ENCODE peak calls at places on chromosomes 4 and X, in eight cellular contexts. P is HCT116, Y is K562, G is GM12878, T is endothelial cell of umbilical vein, Q is H1, A is GM23338, N is HepG2. U is an unnamed sample.

GRCh38 chr4:82779032-82779431 is 19.6 kb downstream of the SCD5 start:
- DNase-seq in P (no peak), Y (no peak), G (no peak), T (no peak), Q (no peak), A (no peak), N (no peak), U (no peak)

GRCh38 chrX:102899940-102900916 is 36.8 kb upstream of the RAB40AL start:
- DNase-seq in P (peak; percentile 27), Y (peak; percentile 41), G (peak; percentile 33), T (peak; percentile 72), Q (peak; percentile 84), A (peak; percentile 64), N (peak; percentile 39), U (peak; percentile 28)

GRCh38 chrX:23820235-23820782 is 37.3 kb downstream of the SAT1 start:
- DNase-seq in P (peak; percentile 36), Y (no peak), G (no peak), T (no peak), Q (no peak), A (no peak), N (no peak), U (no peak)

GRCh38 chrX:14389682-14390081 is 139.7 kb upstream of the GLRA2 start:
- DNase-seq in P (no peak), Y (no peak), G (no peak), T (no peak), Q (no peak), A (no peak), N (no peak), U (no peak)

GRCh38 chr4:174120446-174121142 is 162.9 kb downstream of the FBXO8 start:
- DNase-seq in P (peak; percentile 66), Y (peak; percentile 59), G (no peak), T (peak; percentile 65), Q (no peak), A (peak; percentile 75), N (peak; percentile 62), U (no peak)

GRCh38 chrX:1464282-1465131 is 11.8 kb upstream of the ASMTL start:
- DNase-seq in P (no peak), Y (no peak), G (no peak), T (no peak), Q (peak; percentile 35), A (no peak), N (no peak), U (no peak)

GRCh38 chr4:88062843-88063242 is 55.4 kb downstream of the PKD2 start:
- DNase-seq in P (no peak), Y (no peak), G (no peak), T (no peak), Q (no peak), A (no peak), N (peak; percentile 25), U (no peak)

GRCh38 chrX:9746148-9746880 is 19.3 kb downstream of the GPR143 start:
- DNase-seq in P (no peak), Y (no peak), G (no peak), T (peak; percentile 92), Q (no peak), A (peak; percentile 11), N (no peak), U (peak; percentile 10)

GRCh38 chr4:23153076-23153475 is 460.3 kb downstream of the GBA3 start:
- DNase-seq in P (no peak), Y (no peak), G (no peak), T (no peak), Q (no peak), A (no peak), N (no peak), U (no peak)

DNA sequence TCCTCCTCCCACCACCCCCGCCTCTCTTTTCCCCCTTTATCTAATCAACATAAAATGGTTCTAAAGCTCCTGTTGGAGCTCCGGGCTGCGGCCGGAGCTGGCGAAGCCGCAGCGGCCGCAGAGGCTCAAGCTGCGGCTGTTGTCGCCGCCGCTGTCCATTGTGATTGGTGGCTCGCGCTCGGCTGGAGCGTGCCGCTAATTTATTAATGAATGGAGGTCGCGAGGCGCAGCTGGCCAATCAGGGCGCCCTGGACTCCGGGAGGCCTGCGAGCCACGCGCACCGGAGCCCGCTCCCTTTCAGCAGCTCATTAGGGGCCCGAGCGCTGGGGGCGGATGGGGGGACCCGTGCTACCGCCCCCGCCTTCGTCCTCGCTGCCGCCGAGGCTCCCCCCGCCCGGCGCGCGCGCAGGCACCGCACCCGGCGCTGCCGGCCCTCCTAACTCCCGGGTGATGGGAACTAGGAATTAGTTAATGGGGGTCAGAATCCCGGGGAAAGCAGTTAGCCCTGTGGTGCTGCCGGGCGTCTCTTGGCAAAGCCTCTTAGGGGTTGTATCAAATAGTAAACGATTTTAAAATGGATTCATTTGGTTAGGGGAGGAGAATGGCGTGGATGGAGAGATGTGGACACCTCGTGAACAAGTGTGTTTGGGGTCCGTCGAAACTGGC is 554 bp upstream of the NEUROG2 start:
- DNase-seq in P (no peak), Y (peak; percentile 33), G (no peak), T (no peak), Q (peak; percentile 81), A (peak; percentile 85), N (no peak), U (no peak)
- TF ChIP-seq EZH2 in P (no peak), Y (no peak), G (no peak), T (no peak), Q (no peak), A (peak; percentile 83), N (no peak), U (peak; percentile 89)

DNA sequence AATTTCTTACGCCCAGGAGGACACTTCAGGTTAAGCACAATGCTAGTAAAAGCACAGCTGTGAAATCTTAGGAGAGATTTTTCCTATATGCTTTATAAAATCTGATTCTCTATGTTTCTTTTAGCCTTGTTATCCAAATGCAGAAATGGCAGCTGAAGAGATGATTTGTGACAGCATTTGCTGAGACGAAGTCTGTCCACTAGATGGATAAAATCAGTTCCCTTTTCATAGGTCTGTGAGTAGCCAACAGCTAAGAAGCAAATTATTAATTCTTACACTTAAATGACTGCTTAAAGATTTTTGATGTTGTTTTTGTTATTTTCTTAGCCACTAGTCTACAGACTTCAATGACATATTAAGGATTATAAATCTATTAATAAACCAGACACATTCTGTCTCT is 5.3 kb downstream of the GPM6A start:
- DNase-seq in P (no peak), Y (no peak), G (no peak), T (no peak), Q (no peak), A (no peak), N (no peak), U (no peak)
- TF ChIP-seq POLR2AphosphoS5 in P (no peak), Y (no peak), G (no peak), T (no peak), Q (no peak), A (no peak), N (no peak), U (no peak)

GRCh38 chr4:185716008-185716976 is 95.7 kb downstream of the SORBS2 start:
- DNase-seq in P (no peak), Y (no peak), G (no peak), T (no peak), Q (no peak), A (no peak), N (no peak), U (no peak)
- H3K27ac ChIP-seq in P (no peak overlapping the region), Y (no peak overlapping the region), G (no peak overlapping the region), T (no peak overlapping the region), Q (no peak overlapping the region), A (no peak overlapping the region), N (no peak overlapping the region), U (no peak overlapping the region)

DNA sequence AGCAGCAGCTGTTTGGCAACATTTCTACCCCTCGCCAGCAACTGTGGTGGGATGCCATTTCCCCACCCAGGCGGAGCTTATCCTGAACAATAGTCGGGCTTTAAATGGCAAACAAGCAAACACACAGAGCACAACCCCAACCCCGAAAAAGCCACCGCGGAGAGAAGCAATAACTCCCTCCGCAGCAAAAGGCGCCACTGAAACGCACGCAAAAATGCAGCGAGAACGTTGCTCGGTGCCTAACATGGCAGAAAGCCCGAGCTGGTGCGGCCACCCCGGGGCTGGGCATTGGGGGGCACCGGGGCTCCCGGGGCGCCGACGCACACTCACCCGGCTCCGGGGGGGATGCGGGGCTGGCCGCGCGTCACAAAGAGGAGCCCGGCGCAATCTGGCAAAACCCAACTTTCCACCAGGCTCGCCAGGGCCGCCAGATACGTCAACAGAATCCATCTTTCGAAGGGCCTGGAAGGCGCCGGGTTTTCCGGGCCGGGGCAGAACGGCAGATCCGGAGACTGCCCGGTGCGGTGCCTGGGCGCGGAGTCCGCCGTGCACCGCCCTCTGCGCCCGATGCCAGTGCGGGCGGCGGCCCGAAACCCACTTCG is 818 bp downstream of the RAI2 start:
- DNase-seq in P (no peak), Y (no peak), G (no peak), T (peak; percentile 1), Q (peak; percentile 46), A (peak; percentile 37), N (no peak), U (no peak)
- TF ChIP-seq EZH2 in P (no peak), Y (no peak), G (no peak), T (peak; percentile 46), Q (peak; percentile 55), A (no peak), N (peak; percentile 35), U (peak; percentile 95)

GRCh38 chr4:2497931-2498330 is 29.0 kb downstream of the RNF4 start:
- DNase-seq in P (no peak), Y (no peak), G (peak; percentile 90), T (no peak), Q (no peak), A (no peak), N (no peak), U (no peak)
- TF ChIP-seq POLR2AphosphoS5 in P (no peak), Y (no peak), G (no peak), T (no peak), Q (no peak), A (no peak), N (no peak), U (no peak)

DNA sequence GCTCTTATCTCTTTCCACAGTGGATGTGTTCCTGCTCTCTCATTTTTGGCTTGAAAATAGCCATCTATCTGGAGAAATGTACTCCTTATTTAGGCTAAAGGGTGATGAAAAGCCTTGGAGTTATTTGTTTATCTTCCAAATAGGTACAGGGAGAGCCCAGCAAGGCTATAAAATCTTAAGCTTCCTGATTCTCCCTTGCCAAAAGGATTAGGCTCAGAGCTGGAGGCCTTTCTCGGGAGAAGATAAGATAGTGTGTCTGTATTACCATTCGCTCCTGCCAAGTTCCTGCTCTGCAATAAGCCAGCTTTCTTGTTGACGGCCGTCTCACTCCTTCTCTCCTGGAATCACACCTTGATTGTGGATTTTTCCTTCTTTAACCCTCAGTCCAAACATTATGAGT is 171.7 kb upstream of the TTC29 start:
- DNase-seq in P (no peak), Y (no peak), G (no peak), T (no peak), Q (no peak), A (no peak), N (no peak), U (no peak)
- H3K27ac ChIP-seq in P (no peak overlapping the region), Y (no peak overlapping the region), G (no peak overlapping the region), T (no peak overlapping the region), Q (no peak overlapping the region), A (no peak overlapping the region), N (no peak overlapping the region), U (peak overlapping the region; percentile 74)

DNA sequence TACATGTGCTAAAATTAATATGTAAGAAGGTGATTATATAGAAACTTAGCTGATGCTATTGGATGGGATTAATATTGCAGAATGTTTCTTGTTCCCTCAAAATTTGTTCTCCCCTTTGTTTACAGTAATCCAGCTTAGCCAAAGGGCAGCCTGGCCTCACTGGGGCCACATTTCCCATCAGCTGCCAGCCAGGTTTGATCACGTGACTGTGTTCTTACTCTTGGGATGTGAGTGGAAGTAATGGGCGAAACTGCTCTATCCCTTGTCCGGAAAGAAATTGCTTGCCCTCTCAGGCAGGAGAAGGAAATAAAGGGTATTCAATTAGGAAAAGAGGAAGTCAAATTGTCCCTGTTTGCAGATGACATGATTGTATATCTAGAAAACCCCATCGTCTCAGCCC is 44.1 kb upstream of the FAT1 start:
- DNase-seq in P (no peak), Y (no peak), G (no peak), T (no peak), Q (no peak), A (no peak), N (no peak), U (no peak)
- TF ChIP-seq EZH2 in P (no peak), Y (no peak), G (no peak), T (no peak), Q (no peak), A (no peak), N (no peak), U (no peak)